ENCODE peak calls at places on chromosomes 3 and 15, in four cellular contexts. C is IMR-90, J is HCT116, E is A549. A is an unnamed sample.
A peak's percentile ranks its signal among the peaks of the same experiment; 100 is the strongest.

GRCh38 chr3:8069471-8069870 is 432.2 kb upstream of the LMCD1 start:
- DNase-seq in E (no peak), J (no peak), C (no peak), A (no peak)

GRCh38 chr3:60708191-60708975 is 542.9 kb downstream of the FHIT start:
- DNase-seq in C (peak; percentile 75), J (no peak), E (no peak), A (no peak)

GRCh38 chr3:14145236-14145635 is 20.4 kb downstream of the TMEM43 start:
- DNase-seq in J (no peak), C (peak; percentile 60), E (no peak), A (no peak)

GRCh38 chr3:29718661-29719065 is 437.8 kb downstream of the RBMS3 start:
- DNase-seq in C (peak; percentile 42), J (no peak), E (no peak), A (no peak)

GRCh38 chr15:31325432-31325975 is 1.1 kb upstream of the KLF13 start:
- DNase-seq in J (no peak), C (peak; percentile 6), E (peak; percentile 43), A (peak; percentile 88)

GRCh38 chr3:139388961-139389551 is 391 bp downstream of the COPB2 start:
- DNase-seq in C (no peak), E (no peak), J (no peak), A (peak; percentile 75)

GRCh38 chr3:102092617-102093466 is 243.5 kb downstream of the NFKBIZ start:
- DNase-seq in C (peak; percentile 67), J (no peak), E (no peak), A (no peak)

GRCh38 chr3:195198424-195199346 is 72.3 kb downstream of the XXYLT1 start:
- DNase-seq in J (no peak), E (no peak), C (no peak), A (no peak)

GRCh38 chr3:170178631-170179030 is 2.9 kb downstream of the PHC3 start:
- DNase-seq in J (no peak), E (no peak), C (no peak), A (no peak)

GRCh38 chr3:195008816-195009215 is 262.1 kb downstream of the XXYLT1 start:
- DNase-seq in J (no peak), C (no peak), E (no peak), A (no peak)

GRCh38 chr3:128075516-128076464 is 23.6 kb downstream of the SEC61A1 start:
- DNase-seq in C (peak; percentile 79), E (peak; percentile 40), J (peak; percentile 67), A (peak; percentile 97)

GRCh38 chr3:128078875-128079274 is 26.6 kb downstream of the SEC61A1 start:
- DNase-seq in J (no peak), C (no peak), E (no peak), A (no peak)

GRCh38 chr3:128074851-128075515 is 22.7 kb downstream of the SEC61A1 start:
- DNase-seq in J (no peak), C (no peak), E (no peak), A (no peak)

GRCh38 chr3:128076465-128076782 is 24.2 kb downstream of the SEC61A1 start:
- DNase-seq in J (no peak), C (no peak), E (no peak), A (peak; percentile 85)

DNA sequence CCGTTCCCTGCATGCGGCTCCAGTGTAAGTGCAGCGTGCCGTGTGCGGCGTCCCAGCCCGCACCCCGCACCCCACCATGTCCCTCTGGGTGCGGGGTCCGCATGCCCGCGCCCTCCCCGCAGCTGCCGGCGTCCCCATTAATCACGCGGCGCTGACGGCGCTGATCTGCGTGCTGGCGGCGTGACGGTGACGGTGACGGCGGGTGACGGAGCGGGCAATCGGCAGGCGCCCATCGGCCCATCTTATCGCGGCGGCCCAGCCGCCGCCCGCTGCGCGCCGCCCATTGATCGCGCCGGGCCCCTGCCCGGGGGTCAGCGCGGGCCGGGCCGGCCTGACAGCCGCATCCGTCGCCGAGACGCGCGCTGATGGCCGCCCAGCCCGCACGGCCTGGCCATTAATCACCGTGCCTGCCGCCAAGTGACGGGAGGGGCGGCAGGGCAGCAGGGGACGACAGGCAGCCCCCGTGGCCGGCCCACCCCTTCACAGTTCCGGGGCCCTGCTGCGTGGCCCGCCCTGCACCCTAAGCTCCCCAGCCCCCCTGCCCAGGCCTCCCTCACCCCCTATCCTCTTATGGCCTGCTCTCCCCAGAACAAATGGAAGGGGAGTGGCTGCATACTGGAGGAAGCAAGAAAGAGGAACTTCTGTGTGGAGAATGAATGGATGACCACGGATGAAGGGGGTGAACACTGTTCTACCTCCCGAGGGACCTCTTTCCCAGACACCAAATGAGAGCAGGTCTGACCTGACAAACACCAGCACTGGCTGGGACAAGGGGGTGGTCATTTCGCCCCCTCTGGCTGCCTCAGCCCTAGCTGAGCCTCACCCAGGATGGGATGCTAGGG is 24.8 kb downstream of the SEC61A1 start:
- DNase-seq in C (no peak), E (no peak), J (no peak), A (peak; percentile 97)
- TF ChIP-seq POLR2A in C (no peak), E (no peak), J (no peak), A (peak; percentile 85)

DNA sequence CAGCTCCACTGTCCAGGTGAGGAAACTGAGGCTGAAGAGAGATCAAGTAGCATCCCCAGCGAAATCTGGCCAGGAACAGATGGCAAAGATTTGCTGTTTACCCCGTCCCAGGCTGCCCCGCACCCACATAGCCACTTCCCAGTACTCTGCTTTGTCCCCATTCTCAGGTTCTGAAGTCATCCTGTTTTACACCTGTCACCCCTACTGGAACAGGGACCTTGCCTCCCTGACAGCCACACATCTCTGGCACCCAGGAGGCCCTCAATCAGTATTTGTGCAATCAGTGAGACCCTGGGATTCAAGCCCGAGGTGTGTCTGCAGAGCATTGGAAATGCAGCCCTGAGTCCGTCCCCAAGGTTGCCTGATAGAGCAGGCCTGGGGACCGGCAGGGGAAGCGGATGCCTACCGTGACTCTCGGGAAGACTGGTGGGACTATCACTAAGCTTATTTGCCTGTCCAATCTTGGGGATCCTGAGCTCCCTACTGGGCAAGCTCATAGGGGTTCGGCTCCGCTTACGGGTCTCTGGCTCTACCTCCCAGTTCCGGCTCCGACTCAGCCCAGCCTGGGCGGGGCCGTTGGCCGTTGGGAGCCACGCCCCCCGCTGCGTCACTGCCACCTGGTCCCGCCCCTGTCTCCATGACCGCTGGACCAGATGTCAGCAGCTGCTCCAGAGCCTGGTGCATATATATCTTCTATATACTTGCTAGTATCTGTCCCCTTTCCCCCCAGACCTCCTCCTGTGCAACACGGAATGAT is 17.5 kb upstream of the FANCD2 start:
- DNase-seq in J (no peak), E (peak; percentile 73), C (peak; percentile 68), A (peak; percentile 94)
- TF ChIP-seq POLR2A in J (no peak), E (peak; percentile 25), C (no peak), A (peak; percentile 60)

GRCh38 chr15:99453646-99454045 is 112.1 kb upstream of the MEF2A start:
- DNase-seq in E (no peak), C (no peak), J (no peak), A (no peak)

GRCh38 chr15:99454941-99455795 is 110.6 kb upstream of the MEF2A start:
- DNase-seq in C (peak; percentile 98), J (peak; percentile 51), E (no peak), A (no peak)

GRCh38 chr15:99452728-99453643 is 112.8 kb upstream of the MEF2A start:
- DNase-seq in C (peak; percentile 18), J (no peak), E (no peak), A (no peak)

GRCh38 chr15:99455796-99456160 is 110.0 kb upstream of the MEF2A start:
- DNase-seq in C (no peak), J (no peak), E (no peak), A (no peak)

GRCh38 chr15:99454107-99454809 is 111.5 kb upstream of the MEF2A start:
- DNase-seq in C (no peak), E (no peak), J (no peak), A (no peak)
- TF ChIP-seq POLR2A in C (no peak), E (no peak), J (no peak), A (no peak)

DNA sequence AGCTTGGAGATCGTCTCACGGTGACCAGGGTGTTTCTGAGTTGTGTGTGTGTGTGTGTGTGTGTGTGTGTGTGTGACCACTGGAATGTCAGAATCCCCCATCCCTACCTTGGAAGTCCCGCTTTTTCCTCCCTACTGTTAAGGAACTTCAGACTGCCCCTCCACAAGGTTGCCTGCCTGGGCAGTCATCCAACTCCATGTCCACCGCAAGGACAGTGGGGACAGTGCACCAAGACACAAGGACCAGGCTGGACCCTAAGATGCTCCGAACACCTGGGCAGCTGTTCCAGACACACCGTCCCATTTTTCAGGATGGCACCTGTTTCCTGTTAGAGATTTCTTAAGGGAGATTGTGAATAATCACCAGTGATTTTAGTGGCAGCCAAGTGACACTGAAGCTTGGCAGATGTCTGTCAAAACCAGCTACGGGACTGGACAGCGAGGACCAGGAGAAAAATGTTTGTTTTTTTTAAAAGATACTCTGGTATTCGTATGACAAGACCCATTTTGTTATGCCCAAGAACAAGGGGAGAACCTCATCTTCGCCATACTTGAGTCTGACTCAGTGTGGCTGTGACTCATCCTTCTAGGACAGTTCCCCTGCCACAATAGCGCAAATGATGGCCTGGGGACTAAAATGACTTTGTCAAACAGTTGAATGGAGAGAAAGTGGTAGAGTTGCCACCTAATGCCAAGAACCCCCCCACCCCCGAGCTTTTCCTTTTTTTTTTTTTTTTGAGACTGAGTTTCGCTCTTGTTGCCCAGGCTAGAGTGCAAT is 15.5 kb downstream of the PAQR9 start:
- DNase-seq in C (peak; percentile 6), J (no peak), E (no peak), A (peak; percentile 31)
- TF ChIP-seq POLR2A in C (no peak), J (no peak), E (no peak), A (no peak)

GRCh38 chr15:45166792-45167630 is 20.8 kb downstream of the SHF start:
- DNase-seq in C (peak; percentile 75), E (peak; percentile 78), J (peak; percentile 59), A (peak; percentile 86)
- TF ChIP-seq POLR2A in C (peak; percentile 46), E (peak; percentile 26), J (no peak), A (peak; percentile 35)

DNA sequence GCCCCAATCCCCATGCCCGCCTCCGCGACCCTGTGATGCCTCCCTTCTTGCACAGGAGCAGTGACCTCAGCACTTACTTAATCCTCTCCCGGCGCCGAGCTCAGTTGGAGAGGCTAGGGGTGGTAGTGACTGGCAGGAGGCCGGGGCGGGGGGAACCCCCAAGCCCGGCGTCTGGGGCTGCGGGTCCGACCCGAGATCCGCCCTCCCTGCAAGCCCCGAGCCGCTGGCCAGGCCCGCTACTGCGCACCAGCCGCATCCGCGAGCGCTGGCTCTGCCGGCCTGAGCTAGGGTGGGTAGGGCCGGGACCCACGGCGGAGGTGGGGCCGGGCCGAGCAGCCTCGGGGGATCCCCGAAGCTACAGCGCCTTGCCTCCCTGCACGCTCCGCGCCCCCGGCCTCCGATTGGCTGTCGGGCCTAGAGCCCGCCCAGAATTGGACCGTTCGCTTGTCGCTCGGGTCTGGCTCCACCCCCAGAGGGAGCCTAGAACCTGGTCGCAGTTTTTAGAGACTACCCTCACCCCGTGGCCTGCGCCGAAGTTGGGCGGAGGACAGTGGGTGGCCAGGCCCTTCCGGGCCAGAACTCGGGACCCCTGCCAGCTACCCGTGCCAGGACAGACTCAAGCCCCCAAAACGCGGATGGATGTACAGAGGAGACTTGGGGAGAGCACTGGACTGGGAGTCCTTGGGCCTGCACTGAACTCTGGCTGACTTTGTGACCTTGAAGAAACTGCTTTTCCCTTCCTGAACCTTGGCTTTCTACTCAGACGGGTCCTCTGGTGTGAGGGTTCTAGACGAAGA is at the start of gene C3orf18:
- DNase-seq in J (peak; percentile 57), E (peak; percentile 95), C (peak; percentile 86), A (peak; percentile 91)
- TF ChIP-seq POLR2A in J (no peak), E (no peak), C (no peak), A (peak; percentile 38)

GRCh38 chr3:11907667-11908660 is 61.3 kb upstream of the TAMM41 start:
- DNase-seq in J (no peak), E (no peak), C (peak; percentile 13), A (no peak)
- TF ChIP-seq POLR2A in J (no peak), E (no peak), C (no peak), A (no peak)

GRCh38 chr3:196219194-196219969 is 3.0 kb downstream of the SLC51A start:
- DNase-seq in C (peak; percentile 88), J (no peak), E (no peak), A (peak; percentile 37)
- TF ChIP-seq POLR2A in C (no peak), J (no peak), E (no peak), A (no peak)